ENCODE peak calls at places on chromosomes 2 and 18, in eight cellular contexts. W, G, Y, C, D, K, N and J are unnamed samples.

GRCh38 chr18:66226782-66227181 is 377.1 kb downstream of the CDH19 start:
- DNase-seq in C (no peak), N (no peak), Y (no peak), K (no peak), G (peak; percentile 29), D (no peak), W (no peak), J (no peak)

GRCh38 chr2:149191915-149192314 is 138.5 kb upstream of the LYPD6 start:
- DNase-seq in G (no peak), K (no peak), C (no peak), D (no peak), Y (no peak), W (no peak), N (no peak), J (no peak)

GRCh38 chr2:75788154-75788553 is 77.4 kb upstream of the GCFC2 start:
- DNase-seq in G (no peak), C (no peak), N (no peak), Y (no peak), D (no peak), W (no peak), K (no peak), J (no peak)

GRCh38 chr2:183665976-183666375 is 541.7 kb downstream of the NUP35 start:
- DNase-seq in G (no peak), C (no peak), N (no peak), K (no peak), Y (peak; percentile 69), W (no peak), D (no peak), J (no peak)

GRCh38 chr2:29518988-29519925 is 402.1 kb downstream of the ALK start:
- DNase-seq in D (no peak), Y (peak; percentile 84), N (no peak), G (no peak), W (no peak), C (no peak), K (peak; percentile 82), J (no peak)

GRCh38 chr18:55314615-55315237 is 273.3 kb downstream of the TCF4 start:
- DNase-seq in N (no peak), W (no peak), C (no peak), D (no peak), K (no peak), Y (no peak), G (no peak), J (no peak)

GRCh38 chr2:143181494-143181893 is 52.3 kb downstream of the ARHGAP15 start:
- DNase-seq in D (no peak), C (no peak), G (no peak), K (no peak), W (no peak), N (no peak), Y (no peak), J (no peak)

GRCh38 chr2:7577769-7578168 is 660.6 kb downstream of the RNF144A start:
- DNase-seq in G (no peak), W (no peak), K (no peak), N (no peak), D (no peak), C (no peak), Y (no peak), J (no peak)

GRCh38 chr2:198100323-198100722 is 295.9 kb downstream of the PLCL1 start:
- DNase-seq in D (no peak), N (no peak), K (peak; percentile 31), W (no peak), C (no peak), Y (peak; percentile 35), G (no peak), J (no peak)

GRCh38 chr2:204110250-204111183 is 174.0 kb downstream of the ICOS start:
- DNase-seq in C (no peak), D (peak; percentile 17), N (no peak), Y (peak; percentile 6), K (peak; percentile 53), W (no peak), G (no peak), J (no peak)

GRCh38 chr18:28036481-28036880 is 140.4 kb downstream of the CDH2 start:
- DNase-seq in Y (peak; percentile 65), K (no peak), D (no peak), G (no peak), N (no peak), W (no peak), C (no peak), J (no peak)

GRCh38 chr18:79625195-79625923 is 54.2 kb upstream of the CTDP1 start:
- DNase-seq in C (peak; percentile 79), K (no peak), Y (no peak), W (no peak), G (no peak), D (no peak), N (no peak), J (no peak)

GRCh38 chr18:79683626-79684282 is 4.2 kb downstream of the CTDP1 start:
- DNase-seq in Y (no peak), C (no peak), N (no peak), G (no peak), W (no peak), D (no peak), K (no peak), J (no peak)

GRCh38 chr2:11679016-11679415 is 9.0 kb upstream of the NTSR2 start:
- DNase-seq in W (no peak), D (no peak), G (no peak), C (no peak), K (no peak), Y (no peak), N (no peak), J (no peak)

GRCh38 chr2:240024766-240025165 is 376 bp downstream of the NDUFA10 start:
- DNase-seq in N (no peak), K (peak; percentile 5), G (no peak), D (no peak), C (no peak), W (peak; percentile 51), Y (no peak), J (no peak)

GRCh38 chr2:222305510-222306392 is 7.0 kb upstream of the PAX3 start:
- DNase-seq in G (no peak), Y (peak; percentile 33), W (no peak), D (no peak), C (no peak), N (no peak), K (no peak), J (no peak)

GRCh38 chr2:196259507-196260481 is 88.4 kb upstream of the STK17B start:
- DNase-seq in N (no peak), D (no peak), K (peak; percentile 91), C (no peak), W (no peak), Y (peak; percentile 98), G (no peak), J (no peak)

GRCh38 chr18:36849288-36850011 is 20.5 kb downstream of the KIAA1328 start:
- DNase-seq in C (no peak), W (no peak), Y (peak; percentile 84), D (no peak), N (no peak), G (no peak), K (peak; percentile 68), J (no peak)

GRCh38 chr2:105734762-105735538 is 9.8 kb upstream of the NCK2 start:
- DNase-seq in C (no peak), D (no peak), N (no peak), G (no peak), W (no peak), Y (peak; percentile 93), K (peak; percentile 78), J (no peak)

GRCh38 chr2:54482725-54483124 is 26.6 kb downstream of the SPTBN1 start:
- DNase-seq in D (no peak), W (no peak), N (peak; percentile 86), C (no peak), Y (peak; percentile 91), G (peak; percentile 70), K (peak; percentile 77), J (no peak)

GRCh38 chr2:8154936-8155335 is 526.9 kb upstream of the ID2 start:
- DNase-seq in N (no peak), G (no peak), C (no peak), K (no peak), W (no peak), Y (peak; percentile 74), D (no peak), J (no peak)

GRCh38 chr2:136025057-136025973 is 39.9 kb upstream of the DARS1 start:
- DNase-seq in K (peak; percentile 80), Y (peak; percentile 86), C (no peak), W (peak; percentile 82), N (peak; percentile 60), D (no peak), G (peak; percentile 57), J (no peak)

GRCh38 chr2:196066794-196067382 is 1.7 kb downstream of the DNAH7 start:
- DNase-seq in G (no peak), W (no peak), Y (no peak), K (peak; percentile 45), N (no peak), C (no peak), D (no peak), J (no peak)

DNA sequence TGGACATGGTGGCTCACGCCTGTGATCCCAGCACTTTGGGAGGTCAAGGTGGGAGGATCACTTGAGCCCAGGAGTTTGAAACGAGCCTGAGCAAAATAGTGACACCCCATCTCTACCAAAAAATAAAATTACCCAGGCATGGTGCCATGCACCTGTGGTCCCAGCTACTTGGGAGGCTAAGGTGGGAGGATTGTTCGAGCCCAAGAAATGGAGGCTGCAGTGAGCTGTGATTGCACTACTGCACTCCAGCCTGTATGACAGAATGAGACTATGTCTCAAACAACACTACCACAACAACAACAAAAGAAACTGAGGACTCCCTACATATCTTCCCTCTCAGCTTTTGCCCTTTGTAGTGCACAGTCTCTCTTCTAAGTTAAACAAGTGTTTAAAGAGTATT is 53.3 kb upstream of the UPP2 start:
- DNase-seq in Y (no peak), K (no peak), G (no peak), D (no peak), C (no peak), N (no peak), W (no peak), J (no peak)
- H3K36me3 ChIP-seq in Y (no peaks in the 10 kb centered on the region), K (no peaks in the 10 kb centered on the region), G (no peaks in the 10 kb centered on the region), D (no peaks in the 10 kb centered on the region), C (no peaks in the 10 kb centered on the region), N (no peaks in the 10 kb centered on the region), W (no peaks in the 10 kb centered on the region), J (no peaks in the 10 kb centered on the region)

DNA sequence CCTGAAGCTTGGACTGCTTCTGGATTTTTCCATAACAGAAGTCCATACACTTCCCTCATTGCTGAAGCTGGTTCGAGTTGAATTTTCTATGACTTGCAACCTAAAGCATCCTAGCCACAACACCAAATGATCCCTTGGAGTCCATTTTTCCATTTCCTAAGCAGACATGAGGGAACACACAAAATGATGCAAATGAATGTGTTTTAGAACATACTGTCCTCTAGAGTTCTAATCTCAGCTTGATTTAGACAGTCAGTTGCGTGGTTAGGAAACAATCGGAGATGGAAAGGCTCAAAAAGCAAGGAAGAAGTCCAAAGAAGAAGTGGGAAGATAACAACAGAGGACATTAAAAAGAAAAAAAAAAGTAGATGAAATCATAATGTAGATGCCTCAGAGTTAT is 58.3 kb downstream of the TMEM247 start:
- DNase-seq in G (no peak), C (no peak), K (peak; percentile 82), N (no peak), Y (no peak), W (no peak), D (no peak), J (no peak)
- H3K27ac ChIP-seq in G (no peak overlapping the region), C (no peak overlapping the region), K (no peak overlapping the region), N (peak overlapping the region; percentile 61), Y (no peak overlapping the region), W (peak overlapping the region; percentile 70), D (no peak overlapping the region), J (peak overlapping the region; percentile 42)

GRCh38 chr2:145006957-145007672 is 487.2 kb upstream of the ZEB2 start:
- DNase-seq in N (peak; percentile 83), D (no peak), W (no peak), C (no peak), G (peak; percentile 62), K (peak; percentile 91), Y (peak; percentile 99), J (no peak)
- TF ChIP-seq CTCF in N (no peak), D (no peak), W (no peak), C (no peak), G (no peak), K (peak; percentile 16), Y (peak; percentile 11), J (no peak)

GRCh38 chr2:189465478-189465877 is 24.2 kb downstream of the WDR75 start:
- DNase-seq in K (no peak), W (no peak), G (no peak), D (no peak), Y (no peak), C (no peak), N (no peak), J (no peak)
- H3K36me3 ChIP-seq in K (peaks cover 49% of the 10 kb centered on the region), W (peaks cover 99% of the 10 kb centered on the region), G (peaks cover 18% of the 10 kb centered on the region), D (peaks cover 57% of the 10 kb centered on the region), Y (peaks cover 7% of the 10 kb centered on the region), C (peaks cover 35% of the 10 kb centered on the region), N (peaks cover 60% of the 10 kb centered on the region), J (peaks cover 100% of the 10 kb centered on the region)